ENCODE peak calls at places on chromosomes 3 and 15, in seven cellular contexts. Z is RCC 7860, C is upper lobe of right lung, U is GM12878, L is Right ventricle myocardium superior, F is endothelial cell, T is iPS-NIHi11. S is an unnamed sample.

GRCh38 chr3:42655331-42655888 is 1.9 kb downstream of the ZBTB47 start:
- DNase-seq in T (peak), F (no peak), Z (no peak), L (peak), C (peak), U (no peak), S (peak)

GRCh38 chr3:133130168-133130567 is 92.0 kb downstream of the TMEM108 start:
- DNase-seq in F (no peak), T (no peak), U (no peak), Z (no peak), L (no peak), C (no peak), S (no peak)

GRCh38 chr3:179898024-179898423 is 138.7 kb downstream of the PEX5L start:
- DNase-seq in T (peak), C (no peak), F (peak), Z (peak), U (no peak), L (no peak), S (no peak)

GRCh38 chr3:58272891-58273290 is 33.2 kb upstream of the RPP14 start:
- DNase-seq in U (no peak), F (no peak), T (no peak), L (no peak), C (no peak), Z (no peak), S (no peak)

GRCh38 chr3:66115858-66116654 is 77.3 kb upstream of the MAGI1 start:
- DNase-seq in Z (peak), L (peak), F (no peak), T (peak), U (no peak), C (no peak), S (peak)

GRCh38 chr3:154273381-154273780 is 50.9 kb downstream of the DHX36 start:
- DNase-seq in L (no peak), T (no peak), F (no peak), U (no peak), Z (no peak), C (no peak), S (no peak)

GRCh38 chr3:126886217-126886616 is 96.7 kb upstream of the PLXNA1 start:
- DNase-seq in Z (no peak), U (no peak), F (no peak), T (no peak), C (no peak), L (no peak), S (no peak)

GRCh38 chr3:23835807-23836206 is 30.1 kb downstream of the UBE2E1 start:
- DNase-seq in T (no peak), U (no peak), C (no peak), F (no peak), L (no peak), Z (no peak), S (no peak)

GRCh38 chr3:174532776-174533175 is 326.4 kb upstream of the NAALADL2 start:
- DNase-seq in Z (no peak), L (no peak), T (no peak), U (no peak), C (no peak), F (no peak), S (no peak)

GRCh38 chr3:186400677-186401076 is 38.6 kb upstream of the DGKG start:
- DNase-seq in F (no peak), Z (no peak), C (no peak), L (no peak), T (no peak), U (no peak), S (no peak)

GRCh38 chr3:27307566-27307965 is 61.6 kb downstream of the NEK10 start:
- DNase-seq in T (no peak), Z (no peak), L (no peak), C (no peak), U (no peak), F (no peak), S (no peak)

GRCh38 chr3:11373235-11373634 is 101.0 kb downstream of the ATG7 start:
- DNase-seq in C (no peak), T (no peak), F (no peak), U (no peak), Z (no peak), L (no peak), S (no peak)

GRCh38 chr15:82183121-82184031 is 79.2 kb downstream of the EFL1 start:
- DNase-seq in Z (no peak), C (no peak), F (no peak), L (no peak), U (no peak), T (no peak), S (no peak)

GRCh38 chr15:69478259-69478687 is 25.7 kb downstream of the RPLP1 start:
- DNase-seq in F (peak), U (no peak), C (peak), L (peak), T (peak), Z (no peak), S (peak)

GRCh38 chr15:37057831-37058230 is 42.5 kb downstream of the MEIS2 start:
- DNase-seq in L (no peak), U (no peak), T (no peak), C (no peak), F (no peak), Z (no peak), S (no peak)

GRCh38 chr15:26882112-26882511 is 15.2 kb downstream of the GABRA5 start:
- DNase-seq in Z (no peak), C (no peak), T (no peak), U (no peak), F (no peak), L (no peak), S (no peak)

S was measured in heart right ventricle.